ENCODE peak calls at places on chromosome 6, in four cellular contexts. I is naive thymus-derived CD4-positive, alpha-beta T cell; V is mammary epithelial cell; W is PC-3. A is an unnamed sample. For H3K9me3, the result is how much of the 10 kb centered on the place peaks cover.

GRCh38 chr6:110415297-110415916 is at the start of gene DDO:
- DNase-seq in V (peak), I (no peak), W (peak), A (no peak)

GRCh38 chr6:15526129-15526764 is 136.6 kb downstream of the DTNBP1 start:
- DNase-seq in I (no peak), W (no peak), V (no peak), A (no peak)

GRCh38 chr6:53951383-53951782 is 156.6 kb downstream of the LRRC1 start:
- DNase-seq in W (no peak), V (no peak), I (no peak), A (no peak)

GRCh38 chr6:98669371-98669770 is 165.0 kb upstream of the POU3F2 start:
- DNase-seq in I (no peak), V (no peak), W (no peak), A (no peak)

GRCh38 chr6:143746202-143747119 is 68.7 kb downstream of the PHACTR2 start:
- DNase-seq in W (no peak), I (no peak), V (no peak), A (no peak)

GRCh38 chr6:86822747-86823146 is 114.6 kb upstream of the HTR1E start:
- DNase-seq in I (no peak), V (no peak), W (no peak), A (no peak)

GRCh38 chr6:41209547-41209951 is 8.6 kb upstream of the TREML2 start:
- DNase-seq in W (no peak), V (no peak), I (no peak), A (no peak)

GRCh38 chr6:96900873-96901272 is 3.2 kb upstream of the NDUFAF4 start:
- DNase-seq in I (no peak), W (no peak), V (no peak), A (no peak)

GRCh38 chr6:142822882-142823578 is 121.9 kb downstream of the HIVEP2 start:
- DNase-seq in W (no peak), V (peak), I (no peak), A (no peak)

GRCh38 chr6:82086944-82087343 is 160.6 kb downstream of the IBTK start:
- DNase-seq in W (peak), V (no peak), I (no peak), A (no peak)

GRCh38 chr6:126337323-126337722 is 2.6 kb upstream of the CENPW start:
- DNase-seq in W (no peak), V (peak), I (no peak), A (no peak)

GRCh38 chr6:123263981-123264380 is 267.9 kb downstream of the CLVS2 start:
- DNase-seq in W (no peak), I (no peak), V (no peak), A (no peak)

GRCh38 chr6:130961148-130961547 is 101.9 kb downstream of the EPB41L2 start:
- DNase-seq in V (no peak), I (no peak), W (no peak), A (no peak)

GRCh38 chr6:165663283-165663735 is 268 bp upstream of the PDE10A start:
- DNase-seq in W (peak), V (peak), I (no peak), A (no peak)

GRCh38 chr6:139497344-139497961 is 123.0 kb upstream of the CITED2 start:
- DNase-seq in W (no peak), I (no peak), V (no peak), A (no peak)

GRCh38 chr6:72940265-72940664 is 285.0 kb downstream of the KHDC1L start:
- DNase-seq in I (no peak), W (peak), V (peak), A (no peak)

GRCh38 chr6:39496951-39497350 is 174.4 kb upstream of the KCNK16 start:
- DNase-seq in I (no peak), W (no peak), V (no peak), A (no peak)

GRCh38 chr6:5087389-5087788 is 2.2 kb downstream of the PPP1R3G start:
- DNase-seq in V (no peak), I (no peak), W (no peak), A (no peak)

GRCh38 chr6:46378161-46378881 is 112.9 kb downstream of the RCAN2 start:
- DNase-seq in I (no peak), W (no peak), V (no peak), A (no peak)
- H3K9me3 ChIP-seq in I (under half), W (under half), V (under half), A (under half)

GRCh38 chr6:169539176-169539897 is 162.5 kb downstream of the WDR27 start:
- DNase-seq in V (no peak), W (no peak), I (no peak), A (no peak)

GRCh38 chr6:169542491-169542890 is 159.3 kb downstream of the WDR27 start:
- DNase-seq in W (peak), V (no peak), I (no peak), A (no peak)

GRCh38 chr6:169530762-169531143 is 171.1 kb downstream of the WDR27 start:
- DNase-seq in I (peak), W (no peak), V (no peak), A (no peak)

GRCh38 chr6:169533656-169534421 is 168.0 kb downstream of the WDR27 start:
- DNase-seq in I (no peak), W (no peak), V (no peak), A (no peak)

GRCh38 chr6:169536446-169537170 is 165.2 kb downstream of the WDR27 start:
- DNase-seq in V (peak), I (no peak), W (peak), A (no peak)
- H3K9me3 ChIP-seq in V (under half), I (under half), W (under half), A (under half)

GRCh38 chr6:169474362-169474761 is 220.7 kb upstream of the THBS2 start:
- DNase-seq in I (no peak), V (no peak), W (no peak), A (no peak)

DNA sequence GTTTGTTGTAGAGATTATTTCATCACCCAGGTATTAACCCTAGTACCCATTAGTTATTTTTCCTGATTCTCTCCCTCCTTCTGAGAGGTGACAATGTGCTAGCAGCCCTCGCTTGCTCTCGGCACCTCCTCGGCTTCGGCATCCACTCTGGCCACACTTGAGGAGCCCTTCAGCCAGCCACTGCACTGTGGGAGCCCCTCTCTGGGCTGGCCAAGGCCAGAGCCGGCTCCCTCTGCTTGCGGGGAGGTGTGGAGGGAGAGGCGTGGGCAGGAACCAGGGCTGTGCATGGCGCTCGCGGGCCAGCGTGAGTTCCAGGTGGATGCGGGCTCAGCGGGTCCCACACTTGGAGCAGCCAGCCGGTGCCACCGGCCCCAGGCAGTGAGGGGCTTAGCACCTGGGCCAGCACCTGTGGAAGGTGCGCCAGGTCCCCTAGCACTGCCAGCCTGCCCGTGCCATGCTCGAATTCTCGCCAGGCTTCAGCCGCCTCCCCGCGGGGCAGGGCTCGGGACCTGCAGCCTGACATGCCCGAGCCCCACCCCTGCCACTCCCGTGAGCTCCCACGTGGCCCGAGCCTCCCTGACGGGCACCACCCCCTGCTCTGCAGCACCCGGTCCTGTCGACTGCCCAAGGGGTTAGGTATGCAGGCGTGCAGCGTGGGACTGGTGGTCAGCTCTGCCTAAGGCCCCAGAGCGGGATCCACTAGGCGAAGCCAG is 221.9 kb downstream of the WDR27 start:
- DNase-seq in V (no peak), I (no peak), W (no peak), A (no peak)
- H3K9me3 ChIP-seq in V (under half), I (under half), W (under half), A (under half)

DNA sequence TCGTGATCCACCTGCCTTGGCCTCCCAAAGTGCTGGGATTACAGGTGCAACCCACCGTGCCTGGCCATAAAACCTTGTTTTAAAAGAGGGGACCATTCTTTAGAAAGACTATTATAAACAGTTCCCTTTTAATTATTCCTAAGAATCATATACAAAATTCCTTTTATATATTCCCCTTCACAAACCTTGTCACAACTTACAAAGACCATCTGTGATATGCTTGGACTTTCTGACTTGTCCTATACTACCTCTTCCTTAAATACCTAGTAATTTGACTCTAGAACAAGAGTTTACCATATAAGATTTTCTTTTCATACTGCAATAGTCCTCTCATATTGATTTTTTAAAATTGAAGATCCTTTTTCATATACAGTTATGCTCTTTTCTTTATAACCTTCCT is 135.8 kb upstream of the PRSS16 start:
- DNase-seq in I (no peak), V (no peak), W (no peak), A (no peak)
- H3K9me3 ChIP-seq in I (under half), V (under half), W (under half), A (under half)

GRCh38 chr6:167574431-167575097 is 249.7 kb downstream of the TTLL2 start:
- DNase-seq in W (no peak), V (no peak), I (no peak), A (no peak)
- H3K9me3 ChIP-seq in W (under half), V (under half), I (under half), A (under half)

DNA sequence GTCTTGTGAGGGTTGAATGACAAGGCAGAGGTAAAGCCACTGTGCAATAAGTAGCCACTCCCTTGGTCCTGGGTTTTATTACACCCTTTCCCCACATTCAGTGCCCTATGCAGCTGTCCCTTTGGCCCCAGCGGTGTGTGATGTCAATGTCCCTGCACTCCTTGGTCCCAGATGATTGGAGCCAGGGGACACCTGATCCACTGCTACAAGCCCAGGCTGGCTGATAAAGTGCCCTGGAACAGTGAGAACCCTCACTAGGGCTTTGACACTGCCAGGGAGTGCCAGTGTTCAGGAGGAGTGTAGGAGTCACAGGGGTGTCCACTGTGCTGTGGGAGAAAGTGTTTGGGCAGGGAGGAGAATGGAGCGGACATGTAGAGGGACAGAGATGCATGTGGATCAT is 30.4 kb downstream of the GABRR1 start:
- DNase-seq in W (no peak), V (no peak), I (no peak), A (no peak)
- H3K9me3 ChIP-seq in W (under half), V (under half), I (under half), A (under half)

GRCh38 chr6:297571-298232 is 5.4 kb downstream of the DUSP22 start:
- DNase-seq in W (no peak), I (no peak), V (no peak), A (no peak)
- H3K9me3 ChIP-seq in W (under half), I (under half), V (under half), A (under half)

DNA sequence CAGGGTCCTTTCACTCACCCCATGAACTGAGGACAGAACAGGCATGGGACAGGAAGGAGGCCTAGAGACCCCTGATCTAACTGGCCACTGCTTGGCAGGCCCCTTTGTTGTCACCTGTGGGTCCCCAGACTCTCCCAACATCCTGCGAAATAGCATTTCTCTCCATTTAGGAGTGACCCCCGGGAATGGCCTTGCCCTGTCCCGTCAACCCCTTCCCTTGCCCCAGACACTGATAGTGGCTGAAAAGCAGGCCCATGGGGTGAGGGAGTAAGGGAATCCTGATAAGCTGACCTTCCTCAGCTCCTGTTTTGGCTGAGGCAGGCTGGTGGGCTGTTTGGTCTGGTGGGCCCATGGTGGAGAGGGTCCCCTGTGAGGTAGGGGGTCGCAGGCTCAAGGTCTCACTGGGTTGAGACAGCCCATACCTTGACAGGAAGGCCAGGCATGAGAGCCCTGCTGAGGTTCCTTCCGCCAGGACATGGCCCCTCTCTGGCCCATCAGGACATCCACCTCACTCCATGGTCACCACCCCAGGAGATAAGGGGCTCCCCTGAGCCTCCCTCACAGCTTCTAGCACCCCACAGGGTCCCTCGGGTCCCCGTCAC is 139.3 kb downstream of the MRPL14 start:
- DNase-seq in V (no peak), I (no peak), W (no peak), A (no peak)
- H3K9me3 ChIP-seq in V (under half), I (under half), W (under half), A (under half)

A was measured in T-helper 17 cell.